ENCODE peak calls at places on chromosomes 12 and 14, in four cellular contexts. F is left lung, W is kidney epithelial cell, D is left ventricle myocardium inferior. V is an unnamed sample.

GRCh38 chr14:100988011-100988410 is 84.5 kb upstream of the RTL1 start:
- DNase-seq in F (no peak), W (no peak), D (no peak), V (no peak)

GRCh38 chr14:73662439-73663056 is 17.8 kb downstream of the DNAL1 start:
- DNase-seq in F (no peak), W (peak; percentile 82), D (no peak), V (peak; percentile 66)

GRCh38 chr14:103696466-103697071 is 18.7 kb downstream of the XRCC3 start:
- DNase-seq in F (peak; percentile 75), W (no peak), D (peak; percentile 74), V (no peak)

GRCh38 chr12:41683023-41683422 is 461.7 kb downstream of the GXYLT1 start:
- DNase-seq in F (no peak), W (no peak), D (no peak), V (no peak)

GRCh38 chr12:110269622-110270124 is 11.4 kb upstream of the ATP2A2 start:
- DNase-seq in F (no peak), W (no peak), D (no peak), V (peak; percentile 75)

GRCh38 chr12:53502983-53503728 is 2.1 kb downstream of the TARBP2 start:
- DNase-seq in F (no peak), W (no peak), D (no peak), V (no peak)

GRCh38 chr12:105729931-105730330 is 399.4 kb downstream of the C12orf75 start:
- DNase-seq in F (no peak), W (no peak), D (no peak), V (no peak)

GRCh38 chr12:88448337-88448944 is 131.8 kb downstream of the KITLG start:
- DNase-seq in F (no peak), W (no peak), D (no peak), V (no peak)

GRCh38 chr14:56490379-56490778 is 89.2 kb upstream of the TMEM260 start:
- DNase-seq in F (no peak), W (no peak), D (no peak), V (no peak)

GRCh38 chr14:55965851-55966250 is 152.4 kb upstream of the PELI2 start:
- DNase-seq in F (no peak), W (no peak), D (no peak), V (no peak)

GRCh38 chr12:666766-667308 is 3.6 kb upstream of the NINJ2 start:
- DNase-seq in F (no peak), W (no peak), D (no peak), V (no peak)

GRCh38 chr12:27751386-27752047 is 28.5 kb upstream of the KLHL42 start:
- DNase-seq in F (no peak), W (no peak), D (no peak), V (no peak)

GRCh38 chr12:1552171-1552570 is 42.2 kb downstream of the FBXL14 start:
- DNase-seq in F (no peak), W (no peak), D (no peak), V (no peak)

GRCh38 chr12:132669166-132669879 is 17.8 kb downstream of the POLE start:
- DNase-seq in F (no peak), W (no peak), D (no peak), V (no peak)

DNA sequence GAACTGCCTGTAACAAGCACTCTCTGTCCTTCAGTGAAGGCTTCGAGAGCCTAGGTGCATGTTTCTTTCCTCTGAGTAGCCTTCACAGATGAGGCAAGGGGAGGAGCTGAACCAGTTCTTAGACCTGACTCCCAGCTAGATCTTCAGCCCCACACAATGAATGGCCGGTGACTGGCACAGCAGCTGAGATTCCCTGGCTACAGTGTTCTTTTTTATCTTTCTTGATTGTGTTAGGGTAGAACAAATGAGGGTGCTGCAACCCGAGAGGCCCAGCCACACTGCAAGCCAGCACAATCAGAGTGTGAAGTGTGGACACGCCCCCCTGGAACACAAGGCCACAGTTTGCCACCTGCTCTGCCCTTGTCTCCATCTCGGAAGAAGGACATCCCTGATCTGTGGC is 19.1 kb upstream of the COL2A1 start:
- DNase-seq in F (no peak), W (no peak), D (peak; percentile 70), V (peak; percentile 11)
- H3K27me3 ChIP-seq in F (no peaks in the 10 kb centered on the region), W (peaks cover 15% of the 10 kb centered on the region), D (peaks cover 23% of the 10 kb centered on the region), V (peaks cover 21% of the 10 kb centered on the region)

GRCh38 chr14:49550284-49551184 is 35.6 kb downstream of the RPS29 start:
- DNase-seq in F (no peak), W (no peak), D (no peak), V (peak; percentile 54)
- TF ChIP-seq CTCF in F (no peak), W (peak; percentile 49), D (no peak), V (peak; percentile 73)

GRCh38 chr14:99689266-99690236 is 5.5 kb downstream of the CYP46A1 start:
- DNase-seq in F (no peak), W (no peak), D (no peak), V (no peak)

GRCh38 chr14:99691111-99691885 is 7.2 kb downstream of the CYP46A1 start:
- DNase-seq in F (no peak), W (no peak), D (no peak), V (no peak)

GRCh38 chr14:99688629-99689028 is 4.5 kb downstream of the CYP46A1 start:
- DNase-seq in F (no peak), W (no peak), D (no peak), V (no peak)

GRCh38 chr14:99688210-99688581 is 4.1 kb downstream of the CYP46A1 start:
- DNase-seq in F (no peak), W (no peak), D (no peak), V (no peak)

GRCh38 chr14:99690636-99691035 is 6.5 kb downstream of the CYP46A1 start:
- DNase-seq in F (no peak), W (no peak), D (no peak), V (no peak)
- H3K27me3 ChIP-seq in F (no peaks in the 10 kb centered on the region), W (peaks cover 21% of the 10 kb centered on the region), D (no peaks in the 10 kb centered on the region), V (peaks cover 40% of the 10 kb centered on the region)

DNA sequence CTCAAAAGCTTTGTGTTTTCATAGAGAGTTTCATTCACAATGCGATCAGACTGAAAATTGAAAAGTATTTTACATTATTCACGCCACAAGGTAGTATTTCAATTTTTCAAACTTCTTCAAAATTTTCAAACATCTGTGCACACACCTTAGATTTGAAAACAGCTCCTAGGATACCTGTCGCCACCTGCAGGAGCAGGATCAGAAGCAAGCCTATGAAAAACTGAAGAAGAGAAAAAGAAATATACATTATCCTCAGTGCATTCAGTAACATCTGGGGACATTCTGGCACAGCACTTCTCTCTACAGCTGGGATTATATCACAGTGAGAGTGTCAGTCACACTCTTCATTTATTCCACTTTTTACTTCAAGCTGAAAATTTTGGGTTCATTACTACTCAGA is 19.8 kb downstream of the TSPAN8 start:
- DNase-seq in F (no peak), W (no peak), D (no peak), V (no peak)
- TF ChIP-seq CTCF in F (no peak), W (no peak), D (no peak), V (no peak)

GRCh38 chr14:61282746-61283145 is 1.6 kb upstream of the TMEM30B start:
- DNase-seq in F (no peak), W (no peak), D (no peak), V (no peak)

GRCh38 chr14:61281186-61281676 is at the start of gene TMEM30B:
- DNase-seq in F (peak; percentile 91), W (no peak), D (no peak), V (peak; percentile 98)

GRCh38 chr14:61285364-61285763 is 4.2 kb upstream of the TMEM30B start:
- DNase-seq in F (no peak), W (no peak), D (no peak), V (no peak)

GRCh38 chr14:61281911-61282310 is 773 bp upstream of the TMEM30B start:
- DNase-seq in F (no peak), W (no peak), D (no peak), V (no peak)

DNA sequence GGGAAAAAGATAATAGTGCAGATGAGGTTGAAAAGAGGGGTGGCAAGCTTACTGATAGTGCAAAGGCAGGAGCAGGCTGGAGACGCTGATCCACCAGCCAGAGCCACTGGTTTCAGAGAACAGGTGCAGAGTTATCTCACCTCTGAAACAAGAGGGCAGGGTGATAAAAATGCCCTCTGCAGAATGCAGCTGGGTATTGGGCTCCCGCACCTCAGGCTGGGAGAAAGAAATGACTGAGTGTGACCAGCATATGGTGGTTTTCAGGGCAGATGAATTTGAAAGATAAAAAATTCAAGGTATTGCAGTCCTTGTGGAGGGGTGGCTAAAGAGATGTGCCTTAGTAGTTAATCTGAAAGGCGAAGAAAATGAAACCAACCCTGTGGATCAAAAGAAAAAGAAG is 2.9 kb upstream of the TMEM30B start:
- DNase-seq in F (no peak), W (no peak), D (no peak), V (no peak)
- H3K27me3 ChIP-seq in F (no peaks in the 10 kb centered on the region), W (peaks cover 21% of the 10 kb centered on the region), D (peaks cover 26% of the 10 kb centered on the region), V (no peaks in the 10 kb centered on the region)

DNA sequence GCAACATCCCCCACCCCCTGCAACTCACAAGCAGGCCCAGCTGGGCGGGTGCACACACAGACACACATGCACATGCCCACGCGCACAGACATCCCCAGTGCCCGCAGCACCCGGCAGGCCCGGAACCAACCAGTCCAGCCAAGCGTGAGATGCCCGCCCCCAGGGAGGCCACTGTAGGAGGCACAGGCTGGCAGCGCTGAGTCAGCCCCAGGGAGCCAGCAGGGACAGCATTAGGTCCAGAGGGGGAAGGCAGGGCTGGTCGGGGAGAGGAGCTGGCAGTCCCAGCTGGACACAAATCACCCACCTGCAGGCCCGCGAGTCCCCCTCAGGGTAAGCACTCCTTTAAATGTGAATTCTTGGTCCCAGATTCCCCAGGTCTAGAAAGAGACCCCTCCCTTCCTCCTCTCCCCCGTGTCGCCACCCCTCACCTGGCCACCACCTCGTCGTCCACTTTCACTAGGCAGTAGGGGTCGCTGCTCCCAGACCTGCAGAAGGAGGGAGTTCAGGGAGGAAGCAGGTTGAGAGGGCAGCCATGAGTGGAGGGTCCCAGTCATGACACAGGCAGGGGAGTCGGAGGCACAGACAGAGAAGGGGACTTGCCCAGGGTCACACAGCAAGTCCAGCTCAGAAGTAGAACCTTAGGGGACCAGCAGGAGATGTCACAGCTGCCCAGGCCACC is 5.0 kb downstream of the RASAL1 start:
- DNase-seq in F (no peak), W (no peak), D (no peak), V (peak; percentile 27)
- TF ChIP-seq CTCF in F (no peak), W (peak; percentile 77), D (no peak), V (no peak)